ENCODE peak calls at places on chromosomes 6 and 20, in nine cellular contexts. One of them, this sample, is unnamed.
A peak's percentile ranks its signal among the peaks of the same experiment; 100 is the strongest.

GRCh38 chr6:63516186-63516944 is 55.9 kb upstream of the LOC128125822 start:
- DNase-seq in neural crest cell: no peak
- DNase-seq in NB4: no peak
- DNase-seq in activated CD8-positive, alpha-beta memory T cell treated with anti-CD3 and anti-CD28 coated beads, Interleukin-2, amount 10 ng/mL, durations not matched to agents 7 days and 5 days: no peak
- DNase-seq in left cardiac atrium: no peak
- DNase-seq in esophagus squamous epithelium: no peak
- DNase-seq in GM06990: no peak
- DNase-seq in EL: no peak
- DNase-seq in AG08396: no peak
- DNase-seq in this sample: no peak

GRCh38 chr20:12061471-12061870 is 143.8 kb downstream of the BTBD3 start:
- DNase-seq in neural crest cell: no peak
- DNase-seq in GM06990: no peak
- DNase-seq in AG08396: no peak
- DNase-seq in NB4: no peak
- DNase-seq in esophagus squamous epithelium: no peak
- DNase-seq in activated CD8-positive, alpha-beta memory T cell treated with anti-CD3 and anti-CD28 coated beads, Interleukin-2, amount 10 ng/mL, durations not matched to agents 7 days and 5 days: no peak
- DNase-seq in EL: no peak
- DNase-seq in left cardiac atrium: no peak
- DNase-seq in this sample: no peak

GRCh38 chr20:63739129-63740069 is at the start of gene SLC2A4RG:
- DNase-seq in left cardiac atrium: peak; percentile 82
- DNase-seq in EL: peak; percentile 80
- DNase-seq in activated CD8-positive, alpha-beta memory T cell treated with anti-CD3 and anti-CD28 coated beads, Interleukin-2, amount 10 ng/mL, durations not matched to agents 7 days and 5 days: peak; percentile 71
- DNase-seq in AG08396: peak; percentile 99
- DNase-seq in GM06990: peak; percentile 83
- DNase-seq in esophagus squamous epithelium: no peak
- DNase-seq in NB4: peak; percentile 82
- DNase-seq in neural crest cell: peak; percentile 59
- DNase-seq in this sample: peak; percentile 85

GRCh38 chr6:121856296-121856695 is 420.9 kb downstream of the GJA1 start:
- DNase-seq in AG08396: no peak
- DNase-seq in NB4: no peak
- DNase-seq in left cardiac atrium: no peak
- DNase-seq in esophagus squamous epithelium: no peak
- DNase-seq in neural crest cell: no peak
- DNase-seq in GM06990: no peak
- DNase-seq in EL: peak; percentile 43
- DNase-seq in activated CD8-positive, alpha-beta memory T cell treated with anti-CD3 and anti-CD28 coated beads, Interleukin-2, amount 10 ng/mL, durations not matched to agents 7 days and 5 days: no peak
- DNase-seq in this sample: no peak

GRCh38 chr6:76275746-76276145 is 203.3 kb upstream of the IMPG1 start:
- DNase-seq in EL: peak; percentile 1
- DNase-seq in GM06990: no peak
- DNase-seq in left cardiac atrium: no peak
- DNase-seq in NB4: peak; percentile 21
- DNase-seq in AG08396: no peak
- DNase-seq in esophagus squamous epithelium: no peak
- DNase-seq in neural crest cell: no peak
- DNase-seq in activated CD8-positive, alpha-beta memory T cell treated with anti-CD3 and anti-CD28 coated beads, Interleukin-2, amount 10 ng/mL, durations not matched to agents 7 days and 5 days: no peak
- DNase-seq in this sample: no peak

GRCh38 chr6:32972353-32973143 is 4.2 kb downstream of the BRD2 start:
- DNase-seq in GM06990: no peak
- DNase-seq in left cardiac atrium: peak; percentile 53
- DNase-seq in AG08396: no peak
- DNase-seq in NB4: peak; percentile 70
- DNase-seq in esophagus squamous epithelium: no peak
- DNase-seq in neural crest cell: no peak
- DNase-seq in EL: no peak
- DNase-seq in activated CD8-positive, alpha-beta memory T cell treated with anti-CD3 and anti-CD28 coated beads, Interleukin-2, amount 10 ng/mL, durations not matched to agents 7 days and 5 days: peak; percentile 80
- DNase-seq in this sample: peak; percentile 57

GRCh38 chr6:3340891-3341290 is 82.1 kb downstream of the PSMG4 start:
- DNase-seq in AG08396: no peak
- DNase-seq in NB4: no peak
- DNase-seq in neural crest cell: no peak
- DNase-seq in GM06990: no peak
- DNase-seq in esophagus squamous epithelium: no peak
- DNase-seq in left cardiac atrium: no peak
- DNase-seq in EL: no peak
- DNase-seq in activated CD8-positive, alpha-beta memory T cell treated with anti-CD3 and anti-CD28 coated beads, Interleukin-2, amount 10 ng/mL, durations not matched to agents 7 days and 5 days: no peak
- DNase-seq in this sample: no peak

GRCh38 chr20:52104546-52105044 is 87.0 kb downstream of the ZFP64 start:
- DNase-seq in activated CD8-positive, alpha-beta memory T cell treated with anti-CD3 and anti-CD28 coated beads, Interleukin-2, amount 10 ng/mL, durations not matched to agents 7 days and 5 days: no peak
- DNase-seq in EL: peak; percentile 39
- DNase-seq in AG08396: peak; percentile 47
- DNase-seq in esophagus squamous epithelium: no peak
- DNase-seq in neural crest cell: no peak
- DNase-seq in GM06990: no peak
- DNase-seq in NB4: no peak
- DNase-seq in left cardiac atrium: no peak
- DNase-seq in this sample: no peak

GRCh38 chr6:81401970-81402690 is 350.4 kb downstream of the TENT5A start:
- DNase-seq in NB4: no peak
- DNase-seq in activated CD8-positive, alpha-beta memory T cell treated with anti-CD3 and anti-CD28 coated beads, Interleukin-2, amount 10 ng/mL, durations not matched to agents 7 days and 5 days: no peak
- DNase-seq in esophagus squamous epithelium: no peak
- DNase-seq in AG08396: peak; percentile 25
- DNase-seq in neural crest cell: no peak
- DNase-seq in GM06990: no peak
- DNase-seq in left cardiac atrium: no peak
- DNase-seq in EL: peak; percentile 66
- DNase-seq in this sample: no peak

GRCh38 chr6:140774080-140774505 is 1358.6 kb upstream of the GJE1 start:
- DNase-seq in esophagus squamous epithelium: no peak
- DNase-seq in AG08396: peak; percentile 38
- DNase-seq in GM06990: peak; percentile 8
- DNase-seq in left cardiac atrium: no peak
- DNase-seq in EL: peak; percentile 67
- DNase-seq in activated CD8-positive, alpha-beta memory T cell treated with anti-CD3 and anti-CD28 coated beads, Interleukin-2, amount 10 ng/mL, durations not matched to agents 7 days and 5 days: peak; percentile 56
- DNase-seq in NB4: peak; percentile 30
- DNase-seq in neural crest cell: no peak
- DNase-seq in this sample: no peak

GRCh38 chr6:148251891-148252290 is 90.7 kb upstream of the SASH1 start:
- DNase-seq in GM06990: no peak
- DNase-seq in NB4: no peak
- DNase-seq in AG08396: no peak
- DNase-seq in left cardiac atrium: no peak
- DNase-seq in esophagus squamous epithelium: no peak
- DNase-seq in activated CD8-positive, alpha-beta memory T cell treated with anti-CD3 and anti-CD28 coated beads, Interleukin-2, amount 10 ng/mL, durations not matched to agents 7 days and 5 days: no peak
- DNase-seq in EL: no peak
- DNase-seq in neural crest cell: no peak
- DNase-seq in this sample: no peak

This sample was measured in BE2C.